ENCODE peak calls at places on chromosomes 12 and 14, in four cellular contexts. One of them, this sample, is unnamed.

GRCh38 chr14:92154283-92154942 is 32.6 kb downstream of the CPSF2 start:
- DNase-seq in hepatocyte: no peak
- DNase-seq in NCI-H2081: no peak
- DNase-seq in Panc1: no peak
- DNase-seq in this sample: no peak

GRCh38 chr12:92294676-92295440 is 149.2 kb upstream of the BTG1 start:
- DNase-seq in hepatocyte: no peak
- DNase-seq in NCI-H2081: no peak
- DNase-seq in Panc1: no peak
- DNase-seq in this sample: no peak

GRCh38 chr14:55313480-55313879 is 42.3 kb downstream of the FBXO34 start:
- DNase-seq in hepatocyte: no peak
- DNase-seq in NCI-H2081: no peak
- DNase-seq in Panc1: no peak
- DNase-seq in this sample: no peak

GRCh38 chr12:30874455-30875313 is 51.9 kb upstream of the TSPAN11 start:
- DNase-seq in NCI-H2081: peak; percentile 67
- DNase-seq in Panc1: no peak
- DNase-seq in hepatocyte: no peak
- DNase-seq in this sample: no peak

GRCh38 chr14:85546390-85546789 is 16.4 kb downstream of the FLRT2 start:
- DNase-seq in NCI-H2081: no peak
- DNase-seq in Panc1: no peak
- DNase-seq in hepatocyte: no peak
- DNase-seq in this sample: no peak

GRCh38 chr12:126384029-126384564 is 1318.9 kb downstream of the AACS start:
- DNase-seq in hepatocyte: no peak
- DNase-seq in Panc1: no peak
- DNase-seq in NCI-H2081: peak; percentile 61
- DNase-seq in this sample: no peak

GRCh38 chr12:2264622-2265306 is 212.0 kb downstream of the CACNA1C start:
- DNase-seq in hepatocyte: peak; percentile 55
- DNase-seq in NCI-H2081: no peak
- DNase-seq in Panc1: no peak
- DNase-seq in this sample: no peak

GRCh38 chr12:100208834-100209233 is 8.2 kb downstream of the ACTR6 start:
- DNase-seq in hepatocyte: no peak
- DNase-seq in Panc1: no peak
- DNase-seq in NCI-H2081: no peak
- DNase-seq in this sample: no peak

GRCh38 chr12:92702754-92703679 is at the start of gene PLEKHG7:
- DNase-seq in Panc1: no peak
- DNase-seq in hepatocyte: peak; percentile 51
- DNase-seq in NCI-H2081: no peak
- DNase-seq in this sample: no peak

GRCh38 chr12:117853600-117853999 is 115.2 kb downstream of the KSR2 start:
- DNase-seq in hepatocyte: peak; percentile 81
- DNase-seq in Panc1: no peak
- DNase-seq in NCI-H2081: no peak
- DNase-seq in this sample: no peak

GRCh38 chr14:93267149-93267711 is 60.2 kb downstream of the UBR7 start:
- DNase-seq in hepatocyte: no peak
- DNase-seq in Panc1: no peak
- DNase-seq in NCI-H2081: no peak
- DNase-seq in this sample: no peak

GRCh38 chr12:75591628-75592027 is 80.2 kb upstream of the KRR1 start:
- DNase-seq in hepatocyte: no peak
- DNase-seq in Panc1: no peak
- DNase-seq in NCI-H2081: no peak
- DNase-seq in this sample: no peak

GRCh38 chr12:26422839-26423398 is 227.5 kb downstream of the SSPN start:
- DNase-seq in NCI-H2081: no peak
- DNase-seq in Panc1: no peak
- DNase-seq in hepatocyte: no peak
- DNase-seq in this sample: no peak

GRCh38 chr14:93195316-93195999 is 10.3 kb downstream of the LYSET start:
- DNase-seq in hepatocyte: no peak
- DNase-seq in NCI-H2081: no peak
- DNase-seq in Panc1: no peak
- DNase-seq in this sample: no peak

GRCh38 chr12:47414511-47414910 is 291.3 kb downstream of the RPAP3 start:
- DNase-seq in Panc1: no peak
- DNase-seq in NCI-H2081: no peak
- DNase-seq in hepatocyte: no peak
- DNase-seq in this sample: no peak

GRCh38 chr14:105203057-105203494 is 22.0 kb upstream of the NUDT14 start:
- DNase-seq in hepatocyte: peak; percentile 85
- DNase-seq in NCI-H2081: no peak
- DNase-seq in Panc1: peak; percentile 7
- DNase-seq in this sample: no peak

GRCh38 chr12:91413591-91413990 is 231.0 kb upstream of the DCN start:
- DNase-seq in NCI-H2081: no peak
- DNase-seq in hepatocyte: peak; percentile 70
- DNase-seq in Panc1: no peak
- DNase-seq in this sample: peak; percentile 51

GRCh38 chr14:104681689-104682074 is 7.7 kb upstream of the INF2 start:
- DNase-seq in NCI-H2081: no peak
- DNase-seq in hepatocyte: peak; percentile 84
- DNase-seq in Panc1: no peak
- DNase-seq in this sample: no peak

GRCh38 chr12:75717902-75718301 is 206.5 kb upstream of the KRR1 start:
- DNase-seq in Panc1: no peak
- DNase-seq in NCI-H2081: no peak
- DNase-seq in hepatocyte: no peak
- DNase-seq in this sample: no peak

GRCh38 chr12:47882796-47883546 is 21.8 kb downstream of the VDR start:
- DNase-seq in Panc1: no peak
- DNase-seq in hepatocyte: no peak
- DNase-seq in NCI-H2081: no peak
- DNase-seq in this sample: no peak

GRCh38 chr14:71752111-71752738 is 180.0 kb upstream of the RGS6 start:
- DNase-seq in Panc1: no peak
- DNase-seq in hepatocyte: no peak
- DNase-seq in NCI-H2081: no peak
- DNase-seq in this sample: no peak

This sample was measured in HCT116.